ENCODE peak calls at places on chromosomes 13 and 19, in eight cellular contexts. N is activated naive CD4-positive, alpha-beta T cell treated with anti-CD3 and anti-CD28 coated beads for 36 hours; J is hepatic stellate cell; C is thoracic aorta; P is central memory CD4-positive, alpha-beta T cell; V is T-helper 17 cell; K is lung; I is NCI-H2107. F is an unnamed sample.

GRCh38 chr13:38173403-38173802 is 176.2 kb upstream of the UFM1 start:
- DNase-seq in V (no peak), I (no peak), P (no peak), K (no peak), C (no peak), J (no peak), N (no peak), F (no peak)

GRCh38 chr13:99307648-99308339 is 595 bp upstream of the GPR183 start:
- DNase-seq in P (no peak), V (no peak), C (no peak), J (peak), I (no peak), K (peak), N (peak), F (no peak)

GRCh38 chr19:28327905-28328304 is 885.0 kb downstream of the UQCRFS1 start:
- DNase-seq in N (no peak), K (no peak), P (no peak), C (no peak), J (no peak), V (no peak), I (no peak), F (no peak)

GRCh38 chr13:97211986-97212385 is 10.1 kb upstream of the MBNL2 start:
- DNase-seq in N (no peak), J (no peak), P (no peak), I (no peak), C (no peak), V (no peak), K (no peak), F (no peak)

GRCh38 chr13:99303863-99304521 is 3.2 kb downstream of the GPR183 start:
- DNase-seq in P (peak), C (no peak), K (no peak), J (no peak), I (no peak), V (peak), N (peak), F (no peak)

GRCh38 chr19:55486971-55487883 is 1.0 kb upstream of the SSC5D start:
- DNase-seq in K (no peak), N (peak), I (no peak), V (no peak), C (no peak), P (no peak), J (peak), F (no peak)

GRCh38 chr19:28691683-28692082 is 521.3 kb downstream of the UQCRFS1 start:
- DNase-seq in K (no peak), J (no peak), I (no peak), N (no peak), P (no peak), C (no peak), V (no peak), F (no peak)

GRCh38 chr13:30734434-30734833 is 909 bp upstream of the ALOX5AP start:
- DNase-seq in P (no peak), C (no peak), V (no peak), J (no peak), N (no peak), K (no peak), I (no peak), F (no peak)

GRCh38 chr19:16654621-16655020 is 5.3 kb downstream of the SMIM7 start:
- DNase-seq in V (no peak), P (no peak), I (no peak), J (no peak), N (no peak), K (no peak), C (no peak), F (no peak)

GRCh38 chr19:40702337-40703012 is 12.0 kb upstream of the NUMBL start:
- DNase-seq in J (no peak), N (no peak), K (no peak), I (no peak), P (no peak), V (no peak), C (no peak), F (no peak)

GRCh38 chr19:611506-611869 is 21.8 kb downstream of the HCN2 start:
- DNase-seq in J (peak), C (no peak), K (no peak), I (peak), P (no peak), V (no peak), N (peak), F (no peak)

GRCh38 chr13:71712988-71713653 is 153.9 kb downstream of the DACH1 start:
- DNase-seq in I (no peak), P (no peak), J (no peak), V (no peak), K (no peak), N (no peak), C (no peak), F (no peak)

GRCh38 chr13:60158321-60158801 is 5.4 kb downstream of the DIAPH3 start:
- DNase-seq in K (no peak), J (no peak), C (no peak), N (no peak), V (no peak), P (no peak), I (no peak), F (no peak)

GRCh38 chr19:42511340-42511739 is 16.9 kb downstream of the CEACAM1 start:
- DNase-seq in N (no peak), K (no peak), J (no peak), P (no peak), C (no peak), V (no peak), I (no peak), F (no peak)

GRCh38 chr13:30845297-30846214 is 60.5 kb upstream of the MEDAG start:
- DNase-seq in V (no peak), J (no peak), C (no peak), K (no peak), N (no peak), I (no peak), P (no peak), F (no peak)

GRCh38 chr13:21583496-21583895 is 20.5 kb downstream of the MICU2 start:
- DNase-seq in K (no peak), C (no peak), I (no peak), V (no peak), N (no peak), P (no peak), J (peak), F (no peak)